ENCODE peak calls at places on chromosomes 4 and X, in nine cellular contexts. S, L, P, W, M, B, T, Z and V are unnamed samples.

GRCh38 chrX:38142598-38142997 is 78.1 kb downstream of the SRPX start:
- DNase-seq in T (no peak), S (no peak), L (no peak), M (no peak), Z (no peak), B (no peak), W (no peak), P (no peak), V (no peak)

GRCh38 chr4:153748378-153748777 is 11.4 kb downstream of the RNF175 start:
- DNase-seq in T (no peak), L (no peak), S (no peak), Z (no peak), B (no peak), W (no peak), P (no peak), M (no peak), V (peak; percentile 78)

GRCh38 chrX:117743469-117744251 is 372.9 kb downstream of the KLHL13 start:
- DNase-seq in T (no peak), M (peak; percentile 46), B (no peak), S (no peak), L (no peak), Z (no peak), W (no peak), P (peak; percentile 7), V (no peak)

GRCh38 chrX:21985332-21985777 is 44.8 kb downstream of the SMS start:
- DNase-seq in L (peak; percentile 21), Z (peak; percentile 63), P (peak; percentile 74), S (peak; percentile 38), M (peak; percentile 88), T (peak; percentile 36), B (peak; percentile 30), W (peak; percentile 73), V (peak; percentile 66)

GRCh38 chr4:177367336-177367735 is 57.7 kb downstream of the NEIL3 start:
- DNase-seq in L (no peak), P (peak; percentile 45), B (no peak), M (peak; percentile 43), T (no peak), Z (no peak), W (no peak), S (no peak), V (no peak)

GRCh38 chr4:39542633-39543393 is 15.6 kb upstream of the UGDH start:
- DNase-seq in W (no peak), M (no peak), L (no peak), P (no peak), B (no peak), S (no peak), Z (no peak), T (no peak), V (no peak)

GRCh38 chrX:23570674-23571343 is 96.5 kb upstream of the PRDX4 start:
- DNase-seq in B (no peak), S (no peak), T (no peak), W (no peak), M (no peak), P (no peak), Z (no peak), L (no peak), V (no peak)

GRCh38 chrX:56751071-56751470 is 22.0 kb downstream of the NBDY start:
- DNase-seq in L (no peak), Z (no peak), S (no peak), W (no peak), B (no peak), P (no peak), T (no peak), M (no peak), V (no peak)

GRCh38 chrX:118513120-118513899 is 17.7 kb downstream of the DOCK11 start:
- DNase-seq in L (no peak), P (no peak), S (no peak), M (no peak), T (no peak), B (no peak), Z (no peak), W (no peak), V (no peak)

GRCh38 chrX:75522565-75523411 is at the start of gene ZDHHC15:
- DNase-seq in L (peak; percentile 20), P (peak; percentile 60), W (no peak), Z (peak; percentile 31), T (peak; percentile 9), S (peak; percentile 25), M (no peak), B (no peak), V (no peak)

GRCh38 chr4:83558693-83559092 is 22.8 kb downstream of the GPAT3 start:
- DNase-seq in W (no peak), L (no peak), Z (no peak), B (no peak), P (no peak), T (no peak), M (no peak), S (no peak), V (no peak)

GRCh38 chrX:3176439-3176820 is 135.2 kb downstream of the ARSF start:
- DNase-seq in T (no peak), M (no peak), P (no peak), W (no peak), Z (no peak), L (no peak), S (no peak), B (no peak), V (peak; percentile 31)

GRCh38 chr4:187128971-187129370 is 405.3 kb upstream of the FAT1 start:
- DNase-seq in M (no peak), B (no peak), T (no peak), P (no peak), L (no peak), W (no peak), Z (no peak), S (no peak), V (no peak)

GRCh38 chr4:155900402-155900801 is 3.1 kb upstream of the TDO2 start:
- DNase-seq in M (no peak), B (no peak), P (no peak), S (no peak), T (no peak), Z (no peak), W (no peak), L (no peak), V (peak; percentile 63)

GRCh38 chr4:55312491-55313101 is 33.4 kb upstream of the SRD5A3 start:
- DNase-seq in Z (peak; percentile 28), M (peak; percentile 72), B (peak; percentile 2), P (peak; percentile 35), S (peak; percentile 2), W (no peak), L (no peak), T (no peak), V (peak; percentile 21)

GRCh38 chrX:11461181-11462001 is 168.2 kb downstream of the AMELX start:
- DNase-seq in P (no peak), S (no peak), M (no peak), B (no peak), W (no peak), Z (no peak), L (no peak), T (no peak), V (peak; percentile 58)

GRCh38 chrX:87049567-87049966 is 468.0 kb upstream of the KLHL4 start:
- DNase-seq in Z (no peak), P (no peak), S (no peak), T (no peak), W (no peak), M (no peak), B (no peak), L (no peak), V (no peak)

GRCh38 chr4:52545099-52546069 is 113.7 kb downstream of the USP46 start:
- DNase-seq in B (peak; percentile 46), S (peak; percentile 9), M (peak; percentile 55), W (peak; percentile 72), P (peak; percentile 88), L (no peak), Z (peak; percentile 66), T (peak; percentile 6), V (peak; percentile 49)

GRCh38 chr4:84578540-84579409 is 4.2 kb upstream of the CDS1 start:
- DNase-seq in T (no peak), B (peak; percentile 1), L (no peak), S (no peak), M (peak; percentile 69), P (no peak), W (no peak), Z (no peak), V (peak; percentile 34)

GRCh38 chr4:157080605-157081004 is 4.7 kb downstream of the GLRB start:
- DNase-seq in M (no peak), L (no peak), S (no peak), P (no peak), Z (no peak), B (no peak), T (no peak), W (no peak), V (no peak)